ENCODE peak calls at places on chromosomes 13 and 19, in nine cellular contexts. G, H, J, D, R, S, L, F and N are unnamed samples.

GRCh38 chr13:111204438-111205177 is 89.5 kb downstream of the ARHGEF7 start:
- DNase-seq in D (peak; percentile 82), S (no peak), H (no peak), R (no peak), F (peak; percentile 64), J (no peak), G (no peak), L (no peak), N (peak; percentile 39)

GRCh38 chr13:93169980-93170379 is 56.6 kb upstream of the GPC6 start:
- DNase-seq in F (no peak), G (no peak), L (no peak), H (no peak), D (no peak), J (no peak), R (peak; percentile 86), S (no peak), N (no peak)

GRCh38 chr13:77492982-77493381 is 42.5 kb upstream of the SCEL start:
- DNase-seq in R (peak; percentile 69), F (no peak), J (no peak), L (no peak), G (no peak), S (no peak), H (no peak), D (no peak), N (no peak)

GRCh38 chr19:16896098-16896912 is 7.5 kb downstream of the F2RL3 start:
- DNase-seq in D (no peak), G (peak; percentile 77), R (no peak), S (no peak), L (no peak), F (peak; percentile 69), H (no peak), J (peak; percentile 27), N (no peak)

GRCh38 chr19:28603453-28603852 is 609.5 kb downstream of the UQCRFS1 start:
- DNase-seq in L (no peak), D (no peak), J (no peak), G (no peak), F (no peak), H (no peak), S (no peak), R (no peak), N (no peak)

GRCh38 chr19:45878043-45878794 is 7.7 kb downstream of the IRF2BP1 start:
- DNase-seq in F (no peak), D (no peak), G (no peak), H (no peak), J (peak; percentile 80), L (no peak), R (peak; percentile 12), S (no peak), N (peak; percentile 96)

GRCh38 chr19:5253403-5254110 is 87.1 kb downstream of the PTPRS start:
- DNase-seq in G (no peak), D (no peak), H (no peak), S (no peak), F (no peak), R (no peak), J (no peak), L (no peak), N (no peak)

GRCh38 chr13:51542358-51542972 is 41.8 kb upstream of the WDFY2 start:
- DNase-seq in G (no peak), L (no peak), H (no peak), J (no peak), S (no peak), F (no peak), R (no peak), D (no peak), N (no peak)

GRCh38 chr13:99197257-99197651 is 3.4 kb upstream of the UBAC2 start:
- DNase-seq in R (peak; percentile 77), F (no peak), H (no peak), S (no peak), G (no peak), J (peak; percentile 66), L (no peak), D (no peak), N (no peak)

GRCh38 chr13:99196466-99197256 is 4.0 kb upstream of the UBAC2 start:
- DNase-seq in G (no peak), J (peak; percentile 21), D (no peak), R (peak; percentile 74), S (no peak), L (peak; percentile 48), F (no peak), H (no peak), N (no peak)

GRCh38 chr13:99199541-99200432 is 867 bp upstream of the UBAC2 start:
- DNase-seq in F (no peak), D (no peak), S (no peak), R (no peak), J (peak; percentile 15), H (no peak), L (peak; percentile 36), G (no peak), N (peak; percentile 57)

GRCh38 chr13:99200433-99201167 is at the start of gene UBAC2:
- DNase-seq in R (peak; percentile 94), J (peak; percentile 94), G (peak; percentile 99), F (peak; percentile 94), H (peak; percentile 94), D (peak; percentile 98), S (peak; percentile 87), L (peak; percentile 98), N (peak; percentile 96)

DNA sequence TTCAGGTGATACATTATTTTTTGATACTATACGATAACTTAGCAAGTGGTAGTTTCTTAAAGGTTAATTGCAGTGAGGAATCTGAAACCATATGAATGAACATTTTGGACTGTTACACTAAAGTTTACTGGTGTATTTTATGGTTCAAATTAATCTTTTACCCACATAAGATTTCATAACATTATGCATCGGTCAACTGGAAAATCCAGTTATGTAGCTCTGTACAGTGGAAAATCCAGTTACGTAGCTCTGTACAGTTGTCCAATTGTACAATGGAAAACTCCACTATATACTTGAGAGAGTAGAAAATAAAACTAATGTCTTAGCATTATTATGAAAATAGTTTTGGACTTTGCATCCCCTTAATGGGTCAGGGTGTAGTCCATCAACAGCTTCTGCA is 2.0 kb upstream of the UBAC2 start:
- DNase-seq in F (no peak), H (no peak), D (no peak), S (no peak), J (peak; percentile 42), L (no peak), R (peak; percentile 89), G (no peak), N (no peak)
- H3K27ac ChIP-seq in F (no peak overlapping the region), H (no peak overlapping the region), D (no peak overlapping the region), S (no peak overlapping the region), J (peak overlapping the region; percentile 97), L (no peak overlapping the region), R (peak overlapping the region; percentile 93), G (no peak overlapping the region), N (peak overlapping the region; percentile 18)

GRCh38 chr19:54201980-54202379 is 1.3 kb downstream of the RPS9 start:
- DNase-seq in H (no peak), F (no peak), L (no peak), G (no peak), S (no peak), J (no peak), R (no peak), D (peak; percentile 63), N (no peak)
- H3K27ac ChIP-seq in H (no peak overlapping the region), F (no peak overlapping the region), L (peak overlapping the region; percentile 89), G (peak overlapping the region; percentile 96), S (peak overlapping the region; percentile 99), J (no peak overlapping the region), R (no peak overlapping the region), D (no peak overlapping the region), N (peak overlapping the region; percentile 97)

GRCh38 chr19:2170219-2170618 is 6.5 kb downstream of the DOT1L start:
- DNase-seq in F (peak; percentile 28), J (no peak), H (no peak), G (no peak), D (no peak), R (no peak), S (no peak), L (no peak), N (no peak)

GRCh38 chr19:2167896-2168618 is 4.3 kb downstream of the DOT1L start:
- DNase-seq in R (peak; percentile 23), S (no peak), H (no peak), D (peak; percentile 85), F (no peak), G (peak; percentile 84), L (no peak), J (peak; percentile 47), N (peak; percentile 51)

GRCh38 chr19:2164020-2164988 is 571 bp downstream of the DOT1L start:
- DNase-seq in D (no peak), J (peak; percentile 37), L (no peak), S (no peak), R (no peak), G (peak; percentile 81), H (no peak), F (no peak), N (no peak)

GRCh38 chr19:2168619-2169424 is 5.1 kb downstream of the DOT1L start:
- DNase-seq in S (peak; percentile 89), L (peak; percentile 22), D (peak; percentile 99), J (peak; percentile 95), H (no peak), F (peak; percentile 56), R (peak; percentile 97), G (peak; percentile 96), N (peak; percentile 99)

DNA sequence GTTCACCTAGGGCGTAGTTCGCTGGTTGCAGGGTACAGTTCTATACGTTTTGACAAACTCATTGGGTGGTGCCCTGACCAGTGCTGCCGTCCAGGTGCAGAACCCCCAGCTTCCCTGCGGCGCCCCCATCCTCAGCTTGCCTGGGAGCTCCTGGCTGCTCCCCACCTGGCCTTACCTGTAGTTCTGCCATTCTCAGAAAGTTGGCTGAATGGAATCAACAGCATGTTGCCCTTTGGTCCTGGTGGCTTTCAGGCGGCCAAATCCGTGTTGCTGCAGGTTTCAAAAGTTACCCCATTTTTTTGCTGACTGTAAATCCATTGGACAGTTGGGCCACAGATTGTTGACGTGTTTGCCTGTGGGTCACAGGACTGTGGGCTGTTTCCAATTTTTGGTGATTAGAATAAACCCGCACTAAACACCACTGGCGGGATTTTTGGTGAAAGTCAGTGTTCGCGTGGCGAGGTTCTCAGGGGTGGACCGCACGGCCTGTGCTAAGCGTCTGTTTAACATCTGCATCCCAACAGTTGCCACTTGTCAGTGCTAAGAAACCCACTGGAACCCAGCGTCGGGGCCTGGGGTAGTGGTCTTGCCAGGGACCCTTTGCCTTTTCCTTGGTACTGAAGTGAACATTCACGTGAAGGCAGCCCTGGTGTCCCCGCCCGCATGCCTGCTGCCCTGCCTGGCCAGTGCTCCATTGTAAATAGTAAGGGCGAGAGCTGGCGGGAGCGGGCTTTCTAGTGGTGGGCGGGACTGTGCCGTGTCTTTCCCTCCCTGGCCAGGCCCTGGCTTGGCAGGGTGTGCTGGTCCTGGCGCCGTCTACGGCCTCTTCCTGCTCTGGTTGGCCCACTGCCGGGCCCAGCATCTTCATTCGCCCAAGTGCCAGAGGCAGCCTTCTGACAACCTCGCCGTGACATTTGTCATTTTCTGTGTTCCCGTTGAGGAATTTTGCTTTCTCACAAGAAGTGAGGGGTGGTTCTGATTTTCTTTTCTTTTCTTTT is 3.3 kb downstream of the DOT1L start:
- DNase-seq in H (no peak), F (peak; percentile 65), D (peak; percentile 95), L (no peak), S (no peak), J (peak; percentile 85), R (peak; percentile 70), G (peak; percentile 91), N (peak; percentile 91)
- H3K27ac ChIP-seq in H (no peak overlapping the region), F (no peak overlapping the region), D (peak overlapping the region; percentile 28), L (no peak overlapping the region), S (peak overlapping the region; percentile 83), J (peak overlapping the region; percentile 90), R (peak overlapping the region; percentile 84), G (peak overlapping the region; percentile 94), N (peak overlapping the region; percentile 98)

GRCh38 chr13:24624801-24625231 is 55.4 kb upstream of the ATP12A start:
- DNase-seq in J (no peak), R (no peak), S (no peak), L (no peak), F (no peak), H (no peak), G (no peak), D (no peak), N (no peak)

GRCh38 chr13:24627090-24627714 is 53.0 kb upstream of the ATP12A start:
- DNase-seq in J (peak; percentile 72), D (no peak), L (no peak), G (no peak), S (no peak), R (peak; percentile 54), H (no peak), F (peak; percentile 87), N (no peak)

GRCh38 chr13:24626449-24626848 is 53.8 kb upstream of the ATP12A start:
- DNase-seq in H (peak; percentile 16), J (peak; percentile 50), F (no peak), R (no peak), D (no peak), S (no peak), L (peak; percentile 28), G (no peak), N (no peak)

GRCh38 chr13:24625324-24625723 is 54.9 kb upstream of the ATP12A start:
- DNase-seq in D (no peak), S (no peak), F (no peak), H (no peak), R (no peak), G (no peak), J (peak; percentile 16), L (no peak), N (no peak)

GRCh38 chr13:24625870-24626419 is 54.3 kb upstream of the ATP12A start:
- DNase-seq in R (no peak), F (no peak), H (no peak), J (peak; percentile 50), G (no peak), L (no peak), S (no peak), D (no peak), N (no peak)
- H3K27ac ChIP-seq in R (no peak overlapping the region), F (no peak overlapping the region), H (peak overlapping the region; percentile 33), J (peak overlapping the region; percentile 42), G (no peak overlapping the region), L (peak overlapping the region; percentile 40), S (no peak overlapping the region), D (no peak overlapping the region), N (no peak overlapping the region)